ENCODE peak calls at places on chromosome 18, in nine cellular contexts. G is breast epithelium, M is Peyer's patch, N is HFF-Myc, Q is GM20000, D is AG09319, J is nephron progenitor cell, X is fibroblast of the aortic adventitia, B is body of pancreas. L is an unnamed sample.

GRCh38 chr18:39675358-39675757 is 2109.8 kb upstream of the CELF4 start:
- DNase-seq in G (no peak), M (no peak), N (peak; percentile 15), Q (no peak), D (no peak), J (no peak), X (peak; percentile 37), B (no peak), L (no peak)

GRCh38 chr18:56115072-56116038 is 523.0 kb downstream of the TXNL1 start:
- DNase-seq in G (no peak), M (no peak), N (no peak), Q (no peak), D (no peak), J (no peak), X (no peak), B (no peak), L (no peak)

GRCh38 chr18:4004176-4004829 is 450.8 kb downstream of the DLGAP1 start:
- DNase-seq in G (no peak), M (no peak), N (no peak), Q (no peak), D (no peak), J (no peak), X (peak; percentile 34), B (no peak), L (no peak)

GRCh38 chr18:58674863-58675472 is 3.7 kb downstream of the MALT1 start:
- DNase-seq in G (no peak), M (no peak), N (no peak), Q (no peak), D (no peak), J (no peak), X (no peak), B (no peak), L (no peak)

GRCh38 chr18:77056399-77057015 is 76.1 kb downstream of the MBP start:
- DNase-seq in G (no peak), M (peak; percentile 24), N (no peak), Q (no peak), D (no peak), J (no peak), X (peak; percentile 77), B (no peak), L (no peak)

GRCh38 chr18:23542471-23542870 is 39.2 kb downstream of the RMC1 start:
- DNase-seq in G (no peak), M (no peak), N (no peak), Q (no peak), D (no peak), J (no peak), X (no peak), B (no peak), L (no peak)

GRCh38 chr18:36298113-36298701 is 694 bp downstream of the FHOD3 start:
- DNase-seq in G (no peak), M (no peak), N (no peak), Q (peak; percentile 60), D (no peak), J (peak; percentile 65), X (no peak), B (no peak), L (no peak)

GRCh38 chr18:70295633-70296188 is 6.9 kb downstream of the SOCS6 start:
- DNase-seq in G (no peak), M (no peak), N (no peak), Q (no peak), D (no peak), J (no peak), X (no peak), B (no peak), L (no peak)

GRCh38 chr18:30908381-30908780 is 134.2 kb downstream of the DSC3 start:
- DNase-seq in G (no peak), M (no peak), N (no peak), Q (no peak), D (no peak), J (no peak), X (no peak), B (no peak), L (no peak)

GRCh38 chr18:60895181-60895580 is 438.0 kb upstream of the CDH20 start:
- DNase-seq in G (no peak), M (no peak), N (no peak), Q (no peak), D (no peak), J (no peak), X (peak; percentile 49), B (no peak), L (no peak)

GRCh38 chr18:12532661-12533060 is 124.9 kb downstream of the PRELID3A start:
- DNase-seq in G (no peak), M (no peak), N (no peak), Q (no peak), D (no peak), J (no peak), X (no peak), B (no peak), L (no peak)

GRCh38 chr18:12534820-12535219 is 123.1 kb downstream of the SPIRE1 start:
- DNase-seq in G (no peak), M (no peak), N (no peak), Q (no peak), D (no peak), J (no peak), X (no peak), B (no peak), L (no peak)

DNA sequence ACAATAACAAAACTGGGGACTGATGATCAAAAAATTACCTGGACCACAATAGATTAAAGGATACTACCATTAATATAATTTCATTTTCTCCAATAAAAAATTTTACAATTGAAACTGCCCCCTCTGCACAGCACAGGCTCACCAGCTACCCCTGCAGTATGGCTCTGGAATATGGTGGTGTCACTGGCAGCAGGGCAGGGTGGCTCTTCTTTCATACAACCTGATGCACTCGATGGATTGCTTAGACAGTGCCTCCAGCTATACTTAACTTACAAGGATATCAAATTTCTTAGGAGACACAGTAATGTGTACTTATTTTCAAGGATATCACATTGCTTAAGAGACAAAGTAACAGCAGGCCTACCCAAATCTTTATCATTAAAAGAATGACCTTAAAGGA is 124.0 kb downstream of the PRELID3A start:
- DNase-seq in G (no peak), M (no peak), N (no peak), Q (no peak), D (no peak), J (no peak), X (no peak), B (no peak), L (no peak)
- TF ChIP-seq CTCF in G (no peak), M (no peak), N (peak; percentile 6), Q (no peak), D (peak; percentile 8), J (no peak), X (no peak), B (no peak), L (no peak)

GRCh38 chr18:43642647-43643046 is 365.4 kb upstream of the SYT4 start:
- DNase-seq in G (no peak), M (no peak), N (no peak), Q (no peak), D (no peak), J (no peak), X (no peak), B (no peak), L (no peak)

GRCh38 chr18:43650423-43650822 is 373.1 kb upstream of the SYT4 start:
- DNase-seq in G (no peak), M (no peak), N (no peak), Q (no peak), D (no peak), J (no peak), X (peak; percentile 8), B (no peak), L (no peak)

GRCh38 chr18:43651067-43651466 is 373.8 kb upstream of the SYT4 start:
- DNase-seq in G (no peak), M (no peak), N (no peak), Q (no peak), D (no peak), J (no peak), X (peak; percentile 6), B (no peak), L (no peak)

GRCh38 chr18:43648002-43648401 is 370.7 kb upstream of the SYT4 start:
- DNase-seq in G (no peak), M (no peak), N (no peak), Q (no peak), D (no peak), J (no peak), X (peak; percentile 12), B (no peak), L (no peak)
- TF ChIP-seq CTCF in G (no peak), M (no peak), N (no peak), Q (no peak), D (peak; percentile 29), J (no peak), X (peak; percentile 28), B (no peak), L (no peak)

DNA sequence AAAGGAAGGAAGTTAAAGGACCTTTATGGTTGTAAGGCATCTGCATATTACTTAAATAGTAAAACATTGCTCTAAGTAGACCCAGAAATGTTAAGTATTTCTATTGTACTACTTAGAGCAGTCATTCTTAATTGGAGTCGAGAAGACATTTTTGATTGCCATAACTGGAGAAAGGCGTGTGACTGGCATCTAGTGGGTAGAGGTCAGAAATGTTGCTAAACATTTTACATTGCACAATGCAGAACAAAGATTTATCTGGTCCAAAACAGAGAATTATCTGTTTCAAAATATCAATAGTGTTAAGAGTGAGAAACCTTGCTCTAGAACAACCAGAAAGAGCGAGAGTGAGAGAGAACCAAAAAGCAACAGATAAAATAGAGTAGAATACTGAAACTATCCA is 23.3 kb upstream of the ROCK1 start:
- DNase-seq in G (no peak), M (no peak), N (no peak), Q (peak; percentile 36), D (no peak), J (no peak), X (peak; percentile 45), B (no peak), L (no peak)
- TF ChIP-seq CTCF in G (peak; percentile 19), M (peak; percentile 25), N (peak; percentile 16), Q (no peak), D (peak; percentile 19), J (no peak), X (peak; percentile 12), B (peak; percentile 40), L (peak; percentile 75)

GRCh38 chr18:42141439-42141838 is 186.4 kb downstream of the PIK3C3 start:
- DNase-seq in G (no peak), M (no peak), N (no peak), Q (no peak), D (no peak), J (no peak), X (peak; percentile 9), B (no peak), L (no peak)
- TF ChIP-seq CTCF in G (no peak), M (no peak), N (no peak), Q (no peak), D (no peak), J (no peak), X (peak; percentile 3), B (no peak), L (no peak)